ENCODE peak calls at places on chromosome 2, in five cellular contexts. H, V, D, W and B are unnamed samples.

GRCh38 chr2:10240911-10241610 is 61.6 kb upstream of the HPCAL1 start:
- DNase-seq in D (no peak), W (no peak), H (no peak), V (no peak), B (no peak)

GRCh38 chr2:225841314-225841713 is 441.8 kb downstream of the NYAP2 start:
- DNase-seq in V (no peak), D (no peak), W (peak; percentile 63), H (no peak), B (no peak)

GRCh38 chr2:181038796-181039195 is 58.4 kb downstream of the UBE2E3 start:
- DNase-seq in W (no peak), D (no peak), V (no peak), H (no peak), B (no peak)

GRCh38 chr2:128486640-128487375 is 168.1 kb upstream of the HS6ST1 start:
- DNase-seq in V (no peak), W (no peak), H (no peak), D (no peak), B (no peak)

GRCh38 chr2:200340527-200341224 is 34.2 kb downstream of the SPATS2L start:
- DNase-seq in W (no peak), H (no peak), V (no peak), D (no peak), B (no peak)

GRCh38 chr2:188085421-188085820 is 206.3 kb upstream of the GULP1 start:
- DNase-seq in D (no peak), W (no peak), V (no peak), H (no peak), B (no peak)

GRCh38 chr2:96977631-96978195 is 8.7 kb downstream of the FAM178B start:
- DNase-seq in V (no peak), H (no peak), D (no peak), W (peak; percentile 28), B (peak; percentile 87)

GRCh38 chr2:151183072-151183580 is 78.5 kb downstream of the RBM43 start:
- DNase-seq in D (no peak), V (no peak), H (no peak), W (no peak), B (no peak)

GRCh38 chr2:88601302-88601701 is 26.0 kb downstream of the EIF2AK3 start:
- DNase-seq in H (no peak), D (no peak), W (no peak), V (no peak), B (no peak)